ENCODE peak calls at places on chromosomes 3 and 15, in five cellular contexts. L is esophagus muscularis mucosa, F is neural crest cell, Y is GM12865, R is dorsolateral prefrontal cortex. P is an unnamed sample.

GRCh38 chr3:127735767-127736693 is 63.3 kb downstream of the ABTB1 start:
- DNase-seq in F (no peak), R (no peak), Y (peak; percentile 89), L (no peak), P (no peak)

GRCh38 chr3:42804831-42805821 is 836 bp upstream of the HIGD1A start:
- DNase-seq in Y (no peak), R (peak; percentile 31), L (no peak), F (no peak), P (no peak)

GRCh38 chr15:58229297-58229768 is 91.2 kb downstream of the AQP9 start:
- DNase-seq in Y (no peak), L (no peak), F (peak; percentile 9), R (peak; percentile 48), P (no peak)

GRCh38 chr15:43483306-43484128 is 9.4 kb downstream of the TP53BP1 start:
- DNase-seq in Y (peak; percentile 9), R (no peak), L (no peak), F (no peak), P (no peak)

GRCh38 chr3:132087356-132087755 is 52.5 kb upstream of the CPNE4 start:
- DNase-seq in R (no peak), Y (no peak), L (no peak), F (no peak), P (no peak)

GRCh38 chr3:80550154-80550553 is 782.4 kb upstream of the ROBO1 start:
- DNase-seq in Y (no peak), R (no peak), L (no peak), F (no peak), P (no peak)

GRCh38 chr15:57789225-57789624 is 82.7 kb downstream of the POLR2M start:
- DNase-seq in Y (no peak), L (no peak), F (no peak), R (no peak), P (no peak)

GRCh38 chr3:56753206-56753605 is 48.5 kb downstream of the ARHGEF3 start:
- DNase-seq in Y (peak; percentile 88), L (no peak), F (no peak), R (no peak), P (no peak)

GRCh38 chr3:141798455-141798854 is 35.2 kb downstream of the GRK7 start:
- DNase-seq in R (no peak), L (no peak), Y (no peak), F (no peak), P (no peak)

GRCh38 chr3:194489736-194490612 is 3.2 kb upstream of the ATP13A3 start:
- DNase-seq in R (no peak), Y (peak; percentile 80), F (no peak), L (peak; percentile 78), P (no peak)

GRCh38 chr15:65638681-65639089 is 16.9 kb downstream of the SLC24A1 start:
- DNase-seq in R (no peak), Y (peak; percentile 78), L (no peak), F (peak; percentile 26), P (peak; percentile 52)

GRCh38 chr3:23019596-23020300 is 183.4 kb upstream of the UBE2E2 start:
- DNase-seq in Y (no peak), L (no peak), R (no peak), F (no peak), P (peak; percentile 80)

GRCh38 chr3:47405820-47406761 is 25.3 kb downstream of the PTPN23 start:
- DNase-seq in L (no peak), F (no peak), R (no peak), Y (no peak), P (no peak)

GRCh38 chr3:27976933-27977332 is 254.8 kb upstream of the EOMES start:
- DNase-seq in R (no peak), L (no peak), Y (peak; percentile 14), F (no peak), P (no peak)